ENCODE peak calls at places on chromosomes 3 and 15, in ten cellular contexts. F is GM23338, V is AG20443, X is caudate nucleus, I is AG04449, D is HepG2, O is AG08395, Y is NCI-H1092 treated with DMSO at 0.1 percent for 48 hours, R is left kidney, A is SW480. N is an unnamed sample.

GRCh38 chr3:100001514-100002270 is 112.6 kb downstream of the FILIP1L start:
- DNase-seq in F (no peak), V (no peak), X (no peak), I (no peak), D (no peak), O (no peak), Y (no peak), R (peak), A (no peak), N (peak)

GRCh38 chr3:101513419-101513986 is 491 bp upstream of the SENP7 start:
- DNase-seq in F (no peak), V (no peak), X (no peak), I (no peak), D (no peak), O (peak), Y (no peak), R (no peak), A (peak), N (peak)

GRCh38 chr15:84761534-84762190 is 13.3 kb downstream of the ZNF592 start:
- DNase-seq in F (no peak), V (no peak), X (no peak), I (no peak), D (no peak), O (peak), Y (no peak), R (no peak), A (no peak), N (no peak)

GRCh38 chr15:75145027-75145841 is 56.4 kb upstream of the C15orf39 start:
- DNase-seq in F (no peak), V (no peak), X (no peak), I (no peak), D (peak), O (no peak), Y (no peak), R (no peak), A (no peak), N (no peak)

GRCh38 chr15:25797511-25798206 is 65.5 kb downstream of the ATP10A start:
- DNase-seq in F (no peak), V (peak), X (no peak), I (no peak), D (no peak), O (peak), Y (no peak), R (peak), A (no peak), N (peak)

GRCh38 chr3:143934791-143935190 is 36.8 kb upstream of the DIPK2A start:
- DNase-seq in F (no peak), V (no peak), X (no peak), I (no peak), D (no peak), O (no peak), Y (no peak), R (no peak), A (no peak), N (no peak)

GRCh38 chr15:67013696-67014095 is 51.7 kb upstream of the SMAD3 start:
- DNase-seq in F (peak), V (no peak), X (no peak), I (no peak), D (no peak), O (no peak), Y (no peak), R (peak), A (peak), N (peak)

GRCh38 chr3:155097009-155097349 is 16.9 kb downstream of the MME start:
- DNase-seq in F (no peak), V (no peak), X (no peak), I (no peak), D (no peak), O (no peak), Y (no peak), R (no peak), A (no peak), N (no peak)

GRCh38 chr15:60469893-60470641 is 8.9 kb downstream of the ICE2 start:
- DNase-seq in F (no peak), V (no peak), X (no peak), I (no peak), D (peak), O (no peak), Y (no peak), R (no peak), A (no peak), N (no peak)

GRCh38 chr3:187165144-187165543 is 25.8 kb upstream of the RPL39L start:
- DNase-seq in F (peak), V (peak), X (no peak), I (no peak), D (peak), O (peak), Y (peak), R (peak), A (peak), N (no peak)

GRCh38 chr15:101458908-101459578 is 30.5 kb downstream of the PCSK6 start:
- DNase-seq in F (no peak), V (peak), X (no peak), I (no peak), D (no peak), O (peak), Y (no peak), R (peak), A (no peak), N (no peak)

GRCh38 chr15:78360958-78361714 is 21.0 kb downstream of the CRABP1 start:
- DNase-seq in F (peak), V (no peak), X (no peak), I (no peak), D (no peak), O (no peak), Y (no peak), R (no peak), A (no peak), N (no peak)

GRCh38 chr3:27827041-27827440 is 104.9 kb upstream of the EOMES start:
- DNase-seq in F (peak), V (no peak), X (no peak), I (no peak), D (no peak), O (no peak), Y (no peak), R (no peak), A (no peak), N (no peak)

GRCh38 chr3:52428151-52429005 is 16.5 kb downstream of the SEMA3G start:
- DNase-seq in F (peak), V (peak), X (peak), I (peak), D (peak), O (peak), Y (peak), R (peak), A (peak), N (peak)

GRCh38 chr3:12545473-12545791 is at the start of gene MKRN2OS:
- DNase-seq in F (peak), V (no peak), X (no peak), I (no peak), D (no peak), O (no peak), Y (no peak), R (peak), A (peak), N (peak)

GRCh38 chr3:138675393-138675792 is 66.8 kb downstream of the FAIM start:
- DNase-seq in F (no peak), V (no peak), X (no peak), I (no peak), D (no peak), O (no peak), Y (no peak), R (no peak), A (peak), N (no peak)

GRCh38 chr3:99458013-99458412 is 180.4 kb upstream of the COL8A1 start:
- DNase-seq in F (no peak), V (no peak), X (no peak), I (no peak), D (no peak), O (no peak), Y (no peak), R (no peak), A (no peak), N (no peak)

GRCh38 chr15:33138000-33138399 is 56.5 kb downstream of the FMN1 start:
- DNase-seq in F (no peak), V (no peak), X (no peak), I (no peak), D (no peak), O (no peak), Y (peak), R (no peak), A (no peak), N (no peak)

GRCh38 chr3:152524198-152525140 is 255.7 kb downstream of the MBNL1 start:
- DNase-seq in F (peak), V (peak), X (no peak), I (peak), D (peak), O (peak), Y (peak), R (peak), A (peak), N (no peak)

GRCh38 chr15:64082757-64083156 is 10.9 kb downstream of the CIAO2A start:
- DNase-seq in F (no peak), V (no peak), X (no peak), I (no peak), D (no peak), O (no peak), Y (no peak), R (no peak), A (no peak), N (no peak)

GRCh38 chr15:91369823-91370222 is 269.8 kb downstream of the SV2B start:
- DNase-seq in F (no peak), V (no peak), X (no peak), I (no peak), D (no peak), O (no peak), Y (no peak), R (no peak), A (no peak), N (no peak)

GRCh38 chr3:117135207-117135606 is 425.6 kb downstream of the TUSC7 start:
- DNase-seq in F (no peak), V (no peak), X (no peak), I (no peak), D (no peak), O (no peak), Y (no peak), R (no peak), A (no peak), N (no peak)

GRCh38 chr3:7203969-7204847 is 343.3 kb downstream of the GRM7 start:
- DNase-seq in F (no peak), V (no peak), X (no peak), I (no peak), D (no peak), O (no peak), Y (no peak), R (no peak), A (no peak), N (no peak)

GRCh38 chr15:60426870-60427528 is 29.2 kb upstream of the ANXA2 start:
- DNase-seq in F (no peak), V (peak), X (no peak), I (no peak), D (no peak), O (peak), Y (no peak), R (peak), A (no peak), N (no peak)

GRCh38 chr15:40409366-40409765 is 3.8 kb downstream of the IVD start:
- DNase-seq in F (no peak), V (no peak), X (no peak), I (no peak), D (no peak), O (no peak), Y (no peak), R (no peak), A (no peak), N (peak)

GRCh38 chr3:53589201-53589600 is 94.8 kb downstream of the CACNA1D start:
- DNase-seq in F (no peak), V (no peak), X (no peak), I (no peak), D (no peak), O (no peak), Y (no peak), R (no peak), A (no peak), N (no peak)

GRCh38 chr15:40151499-40151898 is 9.4 kb upstream of the BUB1B start:
- DNase-seq in F (no peak), V (no peak), X (no peak), I (no peak), D (no peak), O (no peak), Y (no peak), R (no peak), A (no peak), N (no peak)

GRCh38 chr3:65196663-65197062 is 508.9 kb upstream of the ADAMTS9 start:
- DNase-seq in F (peak), V (no peak), X (no peak), I (no peak), D (no peak), O (peak), Y (no peak), R (peak), A (no peak), N (no peak)

GRCh38 chr3:149673393-149673792 is 15.6 kb upstream of the WWTR1 start:
- DNase-seq in F (no peak), V (peak), X (no peak), I (no peak), D (no peak), O (peak), Y (no peak), R (no peak), A (no peak), N (no peak)

GRCh38 chr3:11601446-11602241 is 42.1 kb downstream of the VGLL4 start:
- DNase-seq in F (no peak), V (peak), X (no peak), I (no peak), D (no peak), O (peak), Y (no peak), R (no peak), A (no peak), N (peak)

N was measured in osteoblast.